ENCODE peak calls at places on chromosomes 7 and 10, in seven cellular contexts. M is AG09309, Y is chondrocyte, G is left ventricle myocardium inferior, R is MM.1S, W is GM06990, F is GM20000. Z is an unnamed sample.

GRCh38 chr7:157929671-157930070 is 592.9 kb downstream of the DNAJB6 start:
- DNase-seq in Y (no peak), M (no peak), W (no peak), R (no peak), F (no peak), G (no peak), Z (no peak)

GRCh38 chr7:25926009-25926408 is 226.0 kb upstream of the NFE2L3 start:
- DNase-seq in F (no peak), M (no peak), R (no peak), G (no peak), W (no peak), Y (no peak), Z (peak)

GRCh38 chr7:44590910-44591309 is 8.9 kb upstream of the TMED4 start:
- DNase-seq in G (no peak), W (no peak), Y (peak), R (no peak), F (no peak), M (no peak), Z (no peak)

GRCh38 chr10:97888641-97889262 is 39.1 kb downstream of the GOLGA7B start:
- DNase-seq in G (no peak), W (no peak), Y (no peak), F (no peak), M (peak), R (no peak), Z (peak)

GRCh38 chr10:62048919-62049636 is 147.6 kb downstream of the ARID5B start:
- DNase-seq in G (peak), W (peak), R (peak), F (no peak), M (peak), Y (peak), Z (peak)

GRCh38 chr7:1544896-1545416 is 11.0 kb downstream of the TMEM184A start:
- DNase-seq in F (no peak), M (no peak), R (no peak), Y (no peak), W (no peak), G (no peak), Z (no peak)

GRCh38 chr10:32204606-32205005 is 142.4 kb downstream of the EPC1 start:
- DNase-seq in G (no peak), F (no peak), R (no peak), M (no peak), Y (no peak), W (no peak), Z (no peak)

GRCh38 chr10:3756360-3756740 is 28.7 kb downstream of the KLF6 start:
- DNase-seq in M (no peak), G (no peak), R (no peak), Y (no peak), W (no peak), F (no peak), Z (no peak)

GRCh38 chr7:120742370-120742769 is 115.6 kb downstream of the TSPAN12 start:
- DNase-seq in G (no peak), W (no peak), R (no peak), M (no peak), Y (no peak), F (no peak), Z (no peak)

GRCh38 chr7:121372376-121373024 is 23.6 kb downstream of the FAM3C start:
- DNase-seq in F (peak), W (peak), M (no peak), Y (no peak), R (peak), G (no peak), Z (no peak)

GRCh38 chr7:1669486-1669951 is 558 bp upstream of the ELFN1 start:
- DNase-seq in Y (no peak), R (no peak), M (no peak), G (no peak), F (no peak), W (no peak), Z (no peak)

GRCh38 chr10:132397671-132398565 is 918 bp downstream of the PWWP2B start:
- DNase-seq in M (no peak), F (no peak), W (peak), Y (no peak), G (peak), R (peak), Z (peak)

GRCh38 chr7:36182854-36183604 is 30.0 kb downstream of the EEPD1 start:
- DNase-seq in Y (no peak), W (no peak), M (no peak), F (no peak), G (no peak), R (no peak), Z (no peak)

GRCh38 chr7:94368371-94368791 is 26.3 kb upstream of the COL1A2 start:
- DNase-seq in G (no peak), Y (no peak), R (no peak), W (no peak), F (no peak), M (peak), Z (no peak)

GRCh38 chr7:98730331-98730730 is 113.2 kb downstream of the NPTX2 start:
- DNase-seq in M (no peak), W (no peak), Y (no peak), G (no peak), F (no peak), R (no peak), Z (no peak)

GRCh38 chr10:102241444-102242117 is at the start of gene PITX3:
- DNase-seq in G (peak), M (no peak), W (peak), Y (peak), F (peak), R (peak), Z (peak)
- TF ChIP-seq CTCF in G (peak), M (no peak), W (no peak), Y (peak), F (no peak), R (no peak), Z (no peak)

GRCh38 chr10:12020574-12020973 is 22.0 kb downstream of the UPF2 start:
- DNase-seq in G (no peak), R (no peak), F (no peak), M (no peak), Y (no peak), W (no peak), Z (no peak)
- TF ChIP-seq CTCF in G (no peak), R (no peak), F (no peak), M (no peak), Y (no peak), W (no peak), Z (no peak)

GRCh38 chr7:100189061-100189460 is 11.3 kb downstream of the STAG3 start:
- DNase-seq in G (no peak), W (no peak), R (no peak), F (no peak), Y (no peak), M (no peak), Z (no peak)
- TF ChIP-seq CTCF in G (no peak), W (peak), R (no peak), F (no peak), Y (no peak), M (no peak), Z (no peak)

DNA sequence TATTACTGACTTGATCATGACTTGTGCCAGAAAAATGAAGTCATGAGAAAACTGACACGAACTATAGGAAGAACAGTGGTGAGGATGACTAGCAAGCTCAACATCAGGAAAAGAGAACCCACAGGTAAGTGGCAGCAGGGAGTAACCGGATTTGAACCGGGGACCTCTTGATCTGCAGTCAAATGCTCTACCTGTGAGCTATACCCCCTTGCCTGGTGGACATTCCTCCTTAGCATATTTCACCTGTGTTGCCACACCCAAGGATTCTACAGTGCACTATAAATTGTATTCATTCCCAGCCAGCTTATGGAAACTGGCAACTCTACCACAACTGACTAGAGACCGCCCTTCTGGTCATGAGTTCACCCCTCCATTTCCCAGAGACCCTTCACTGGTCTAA is 97.5 kb upstream of the ZNF746 start:
- DNase-seq in Y (no peak), G (no peak), W (no peak), M (no peak), F (no peak), R (no peak), Z (no peak)
- TF ChIP-seq CTCF in Y (no peak), G (no peak), W (no peak), M (no peak), F (no peak), R (no peak), Z (no peak)

GRCh38 chr7:83276250-83276649 is 113.6 kb upstream of the PCLO start:
- DNase-seq in G (no peak), R (peak), F (no peak), Y (no peak), W (no peak), M (no peak), Z (no peak)

GRCh38 chr7:83267141-83267631 is 104.5 kb upstream of the PCLO start:
- DNase-seq in W (no peak), R (no peak), G (no peak), F (no peak), Y (no peak), M (no peak), Z (no peak)

GRCh38 chr7:83270407-83270806 is 107.7 kb upstream of the PCLO start:
- DNase-seq in G (no peak), M (no peak), R (no peak), F (no peak), W (no peak), Y (no peak), Z (no peak)

GRCh38 chr7:83273699-83274098 is 111.0 kb upstream of the PCLO start:
- DNase-seq in R (no peak), W (no peak), Y (no peak), G (no peak), F (no peak), M (no peak), Z (no peak)

DNA sequence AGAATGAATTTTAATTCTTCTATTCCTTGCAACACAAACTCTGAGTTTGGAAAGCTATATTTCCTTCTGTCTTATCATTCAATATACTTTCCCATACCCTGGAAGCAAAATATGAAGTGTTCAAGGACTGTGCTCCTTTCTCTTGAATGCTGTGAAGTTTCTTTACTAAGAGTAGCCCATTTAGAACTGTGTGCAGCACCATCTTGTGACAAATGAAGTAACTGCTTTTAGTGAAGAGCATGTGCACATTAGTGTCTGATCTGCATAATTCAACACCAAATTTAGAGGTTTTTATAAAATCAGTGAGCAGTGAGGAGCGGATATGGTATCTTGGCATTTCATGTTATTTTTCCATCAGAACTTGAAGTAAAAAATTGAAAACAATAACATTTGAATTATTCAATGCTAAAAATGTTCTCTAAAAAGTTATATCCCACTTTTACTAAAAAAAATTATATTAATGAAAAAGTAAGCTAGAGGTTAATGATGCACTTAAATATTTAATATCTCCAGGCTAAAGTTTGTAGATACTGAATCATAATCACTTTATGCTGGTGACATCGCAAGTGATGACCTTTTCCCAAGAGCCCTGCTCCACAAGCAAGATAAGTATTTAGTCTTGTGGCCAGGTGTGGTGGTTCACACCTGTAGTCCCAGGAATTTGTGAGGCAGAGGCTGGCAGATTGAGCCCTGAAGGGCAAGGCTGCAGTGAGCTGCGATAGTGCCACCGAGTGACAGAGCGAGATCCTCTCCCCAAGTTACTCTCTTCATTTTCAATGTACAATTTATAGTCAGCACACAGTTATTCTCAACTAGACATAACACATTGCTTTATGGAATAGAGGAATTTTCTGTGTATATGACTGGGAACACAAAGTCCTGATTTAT is 108.8 kb upstream of the PCLO start:
- DNase-seq in F (no peak), G (no peak), Y (no peak), W (no peak), R (peak), M (no peak), Z (no peak)
- TF ChIP-seq CTCF in F (peak), G (peak), Y (peak), W (peak), R (peak), M (no peak), Z (no peak)

GRCh38 chr7:139108256-139109187 is 998 bp downstream of the ZC3HAV1 start:
- DNase-seq in G (peak), W (peak), F (peak), Y (peak), M (no peak), R (peak), Z (peak)
- TF ChIP-seq CTCF in G (no peak), W (no peak), F (no peak), Y (no peak), M (no peak), R (no peak), Z (no peak)

DNA sequence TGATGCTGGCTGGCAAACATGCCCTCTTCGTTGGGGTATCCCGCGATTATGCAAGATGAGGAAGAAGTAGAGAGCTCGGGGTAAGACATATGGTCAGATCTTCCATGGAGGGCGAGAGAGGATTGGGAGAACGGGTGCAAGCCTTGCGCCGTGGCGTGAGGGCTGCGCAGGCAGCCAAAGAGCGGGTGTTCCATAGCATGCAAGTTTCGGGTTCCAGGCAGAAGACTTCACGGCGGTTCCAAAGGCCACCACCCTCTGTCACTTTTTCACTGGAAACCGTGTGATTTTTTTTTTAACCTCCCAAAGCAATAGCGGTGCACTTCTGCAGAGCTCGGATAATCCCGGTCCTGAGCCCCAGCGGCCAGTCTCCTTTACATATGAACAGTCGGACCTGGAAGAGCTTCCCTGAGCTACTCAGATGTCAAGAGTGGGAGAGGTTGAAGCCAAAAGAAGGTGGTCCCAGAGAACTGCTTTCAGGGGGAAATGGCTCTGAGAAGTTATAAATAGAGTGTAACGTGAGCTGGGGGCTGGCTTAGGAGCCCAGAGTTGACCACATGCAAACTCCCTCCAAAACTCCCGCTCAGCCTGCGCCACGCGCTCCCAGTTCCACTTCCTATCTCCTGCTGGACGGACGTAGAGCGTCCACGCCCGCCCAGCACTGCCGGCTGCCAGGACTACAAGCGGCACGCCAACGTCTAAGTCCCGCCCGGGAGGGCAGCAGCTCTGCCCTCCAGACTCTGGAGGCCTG is at the start of gene MEOX2:
- DNase-seq in W (no peak), M (no peak), R (no peak), Y (no peak), G (peak), F (no peak), Z (peak)
- TF ChIP-seq CTCF in W (no peak), M (no peak), R (no peak), Y (no peak), G (no peak), F (no peak), Z (no peak)